ENCODE peak calls at places on chromosomes 11 and 22, in nine cellular contexts. V, O, T, F, N, X, B, E and P are unnamed samples.
A peak's percentile ranks its signal among the peaks of the same experiment; 100 is the strongest.

GRCh38 chr11:12989428-12990242 is 19.5 kb upstream of the RASSF10 start:
- DNase-seq in X (no peak), T (no peak), F (no peak), V (no peak), E (no peak), O (no peak), N (no peak), B (no peak), P (no peak)

GRCh38 chr22:33110562-33111163 is 52.5 kb upstream of the SYN3 start:
- DNase-seq in T (no peak), E (no peak), N (no peak), B (no peak), X (no peak), O (no peak), F (no peak), V (no peak), P (no peak)

GRCh38 chr22:40128989-40129388 is 48.7 kb upstream of the TNRC6B start:
- DNase-seq in T (no peak), N (no peak), F (peak; percentile 48), X (no peak), O (no peak), V (no peak), E (no peak), B (peak; percentile 52), P (no peak)

GRCh38 chr11:82899191-82899820 is 924 bp downstream of the PRCP start:
- DNase-seq in N (no peak), F (no peak), X (peak; percentile 8), E (no peak), V (no peak), B (no peak), O (no peak), T (no peak), P (no peak)

GRCh38 chr11:6855971-6856542 is 6.8 kb upstream of the OR10A2 start:
- DNase-seq in N (no peak), O (peak; percentile 67), E (no peak), B (no peak), X (no peak), V (peak; percentile 15), F (no peak), T (peak; percentile 3), P (no peak)

GRCh38 chr11:119420631-119421030 is 2.3 kb downstream of the THY1 start:
- DNase-seq in F (no peak), B (no peak), V (no peak), O (no peak), T (no peak), N (no peak), E (no peak), X (no peak), P (no peak)

GRCh38 chr11:116192509-116193206 is 580.1 kb downstream of the BUD13 start:
- DNase-seq in X (no peak), V (no peak), N (no peak), F (no peak), E (peak; percentile 17), T (no peak), O (no peak), B (no peak), P (no peak)

GRCh38 chr11:134742228-134742612 is 330.2 kb upstream of the B3GAT1 start:
- DNase-seq in B (no peak), F (no peak), X (peak; percentile 29), E (no peak), T (no peak), N (peak; percentile 36), V (no peak), O (peak; percentile 63), P (peak; percentile 7)

GRCh38 chr11:65486570-65487466 is 12.0 kb upstream of the MALAT1 start:
- DNase-seq in T (no peak), E (no peak), V (no peak), O (no peak), N (peak; percentile 83), X (no peak), B (peak; percentile 22), F (no peak), P (no peak)

GRCh38 chr11:24587655-24588054 is 90.8 kb downstream of the LUZP2 start:
- DNase-seq in E (no peak), V (no peak), B (no peak), X (no peak), T (no peak), F (no peak), O (peak; percentile 51), N (no peak), P (no peak)

GRCh38 chr11:3030289-3031070 is 26.7 kb downstream of the CARS1 start:
- DNase-seq in O (no peak), N (no peak), V (no peak), T (no peak), B (no peak), F (no peak), E (peak; percentile 25), X (no peak), P (no peak)

GRCh38 chr22:38614331-38615122 is 41.7 kb downstream of the FAM227A start:
- DNase-seq in N (no peak), B (no peak), O (peak; percentile 59), E (peak; percentile 15), V (no peak), T (peak; percentile 12), X (peak; percentile 32), F (no peak), P (no peak)

GRCh38 chr11:64876835-64877341 is 1.5 kb downstream of the EHD1 start:
- DNase-seq in F (peak; percentile 58), E (peak; percentile 52), N (peak; percentile 90), V (no peak), O (peak; percentile 46), T (no peak), X (peak; percentile 39), B (no peak), P (no peak)

GRCh38 chr22:45760682-45761081 is 89.0 kb downstream of the ATXN10 start:
- DNase-seq in E (no peak), O (no peak), X (no peak), B (no peak), F (no peak), N (no peak), T (no peak), V (no peak), P (no peak)

GRCh38 chr22:20530368-20531153 is 23.2 kb downstream of the MED15 start:
- DNase-seq in E (no peak), X (no peak), N (no peak), B (peak; percentile 70), F (peak; percentile 56), V (no peak), T (peak; percentile 66), O (peak; percentile 83), P (no peak)

DNA sequence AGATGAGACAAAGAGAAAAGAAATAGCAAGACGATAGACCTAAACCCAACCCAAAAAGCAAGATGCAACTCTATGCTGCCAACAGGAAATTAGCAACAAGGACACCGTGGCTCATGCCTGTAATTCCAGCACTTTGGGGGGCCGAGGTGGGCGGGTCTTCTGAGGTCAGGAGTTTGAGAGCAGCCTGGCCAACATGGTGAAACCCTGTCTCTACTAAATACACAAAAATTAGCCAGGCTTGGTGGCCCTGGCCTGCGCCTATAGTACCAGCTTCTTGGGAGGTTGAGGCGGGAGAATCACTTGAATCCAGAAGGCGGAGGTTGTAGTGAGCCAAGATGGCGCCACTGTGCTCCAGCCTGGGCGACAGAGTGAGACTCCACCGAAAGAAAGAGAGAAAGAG is 24.3 kb upstream of the IL10RA start:
- DNase-seq in F (no peak), B (no peak), N (peak; percentile 70), O (no peak), X (no peak), E (no peak), T (no peak), V (no peak), P (no peak)
- TF ChIP-seq CTCF in F (no peak), B (no peak), N (no peak), O (no peak), X (no peak), E (no peak), T (no peak), V (no peak), P (no peak)

DNA sequence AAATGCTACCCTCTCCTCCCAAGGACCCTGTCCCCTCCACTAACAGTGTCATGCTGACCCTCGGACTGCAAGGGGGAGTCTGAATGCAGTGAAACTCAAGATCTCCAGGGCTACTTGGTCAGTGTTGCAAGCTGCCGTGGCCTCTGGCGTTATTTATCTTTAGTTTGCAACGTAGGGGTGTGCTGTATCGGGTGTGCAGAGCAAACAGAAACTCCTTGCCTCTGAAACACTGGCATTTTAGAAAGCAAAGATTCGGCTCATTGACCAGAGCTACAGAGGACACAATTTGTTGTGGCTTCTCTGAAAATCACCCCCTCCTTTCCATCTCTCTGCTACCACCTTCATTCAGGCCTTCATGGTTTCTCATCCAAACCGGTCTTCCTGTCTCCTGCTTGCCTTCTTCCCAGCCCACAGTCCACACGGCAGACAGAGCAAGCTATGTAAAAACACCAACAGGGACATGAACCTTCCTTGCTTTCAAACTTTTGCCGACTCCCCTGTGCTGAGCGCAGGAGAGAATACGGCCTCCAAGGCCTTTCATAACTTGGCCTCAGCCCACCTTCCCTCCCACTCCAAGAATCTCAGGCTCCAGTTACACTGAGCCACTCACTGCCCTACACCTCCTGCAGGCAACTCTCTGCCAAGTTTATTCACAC is 14.9 kb downstream of the FZD4 start:
- DNase-seq in E (peak; percentile 32), O (peak; percentile 83), X (peak; percentile 74), N (no peak), T (no peak), F (peak; percentile 26), V (peak; percentile 78), B (no peak), P (no peak)
- TF ChIP-seq POLR2A in E (no peak), O (no peak), X (no peak), N (no peak), T (no peak), F (no peak), V (no peak), B (no peak), P (no peak)

GRCh38 chr11:93820847-93821246 is 29.6 kb downstream of the VSTM5 start:
- DNase-seq in N (no peak), E (no peak), F (no peak), X (no peak), O (no peak), T (no peak), V (no peak), B (no peak), P (no peak)

GRCh38 chr11:93821617-93822016 is 28.8 kb downstream of the VSTM5 start:
- DNase-seq in F (no peak), E (no peak), O (no peak), V (no peak), T (no peak), N (no peak), B (no peak), X (peak; percentile 29), P (no peak)

GRCh38 chr11:93823210-93823609 is 27.2 kb downstream of the VSTM5 start:
- DNase-seq in F (no peak), X (no peak), T (no peak), E (no peak), N (no peak), O (no peak), B (no peak), V (no peak), P (no peak)

GRCh38 chr11:93820085-93820710 is 30.2 kb downstream of the VSTM5 start:
- DNase-seq in X (no peak), F (no peak), T (no peak), O (no peak), N (no peak), V (no peak), E (no peak), B (no peak), P (no peak)

GRCh38 chr11:93822359-93822758 is 28.1 kb downstream of the VSTM5 start:
- DNase-seq in O (no peak), E (no peak), B (no peak), V (no peak), T (no peak), X (no peak), F (no peak), N (no peak), P (no peak)
- TF ChIP-seq CTCF in O (no peak), E (no peak), B (no peak), V (no peak), T (no peak), X (no peak), F (no peak), N (no peak), P (no peak)

GRCh38 chr22:28299760-28300159 is 379.9 kb downstream of the TTC28 start:
- DNase-seq in B (no peak), V (peak; percentile 38), T (no peak), O (peak; percentile 42), F (no peak), N (no peak), E (no peak), X (no peak), P (no peak)
- TF ChIP-seq POLR2A in B (no peak), V (no peak), T (no peak), O (no peak), F (no peak), N (no peak), E (no peak), X (no peak), P (no peak)